ENCODE peak calls at places on chromosomes 2 and 18, in five cellular contexts. K is GOT3; C is stimulated activated CD4-positive, alpha-beta T cell treated with anti-CD3 and anti-CD28 coated beads, TNF-alpha, amount 100 ng/mL, for 1 hour; P is NCI-H69; T is activated T-cell treated with anti-CD3 and anti-CD28 coated beads for 4 hours. X is an unnamed sample.

GRCh38 chr2:176085861-176086771 is 2.4 kb upstream of the EVX2 start:
- DNase-seq in P (peak), T (no peak), C (no peak), K (no peak), X (no peak)

GRCh38 chr2:162092656-162093556 is 18.9 kb upstream of the DPP4 start:
- DNase-seq in C (no peak), T (no peak), K (peak), P (no peak), X (peak)

GRCh38 chr18:50284226-50284885 is 3.0 kb upstream of the MBD1 start:
- DNase-seq in C (no peak), K (no peak), P (no peak), T (no peak), X (no peak)

GRCh38 chr2:172438064-172438421 is 10.7 kb downstream of the ITGA6 start:
- DNase-seq in C (no peak), P (no peak), T (peak), K (no peak), X (no peak)

GRCh38 chr2:160220545-160221009 is 20.5 kb upstream of the ITGB6 start:
- DNase-seq in C (no peak), K (no peak), T (no peak), P (no peak), X (no peak)

GRCh38 chr2:108904680-108905079 is 84.3 kb downstream of the EDAR start:
- DNase-seq in P (no peak), T (no peak), C (no peak), K (no peak), X (no peak)

GRCh38 chr2:67802296-67802695 is 260.5 kb downstream of the C1D start:
- DNase-seq in K (no peak), C (no peak), P (no peak), T (no peak), X (no peak)

GRCh38 chr2:159202568-159203071 is 83.9 kb downstream of the WDSUB1 start:
- DNase-seq in K (peak), C (no peak), T (no peak), P (no peak), X (peak)

GRCh38 chr2:71749671-71750101 is 296.3 kb downstream of the DYSF start:
- DNase-seq in C (no peak), T (no peak), P (no peak), K (no peak), X (no peak)